ENCODE peak calls at places on chromosomes 11 and 22, in six cellular contexts. V is IMR-90; Q is left ventricle myocardium inferior; K is CD8-positive, alpha-beta memory T cell; U is heart left ventricle; D is aorta. M is an unnamed sample. For H3K36me3 and H3K4me1, the result is how much of the 10 kb centered on the place peaks cover.

GRCh38 chr11:80107415-80107814 is 666.6 kb upstream of the TENM4 start:
- DNase-seq in V (no peak), Q (no peak), K (no peak), U (no peak), D (no peak), M (no peak)

GRCh38 chr22:46256358-46256958 is 6.4 kb upstream of the CDPF1 start:
- DNase-seq in V (peak), Q (no peak), K (no peak), U (no peak), D (no peak), M (no peak)

GRCh38 chr11:103800406-103801114 is 235.9 kb upstream of the DDI1 start:
- DNase-seq in V (no peak), Q (peak), K (no peak), U (peak), D (peak), M (no peak)

GRCh38 chr22:36432592-36433317 is 45.0 kb upstream of the MYH9 start:
- DNase-seq in V (no peak), Q (no peak), K (no peak), U (no peak), D (no peak), M (no peak)

GRCh38 chr11:2709429-2709828 is 9.6 kb upstream of the KCNQ1OT1 start:
- DNase-seq in V (peak), Q (no peak), K (no peak), U (no peak), D (no peak), M (no peak)

GRCh38 chr22:43867839-43868652 is 5.7 kb upstream of the SULT4A1 start:
- DNase-seq in V (peak), Q (peak), K (no peak), U (peak), D (peak), M (peak)

GRCh38 chr11:2547806-2548205 is 103.0 kb downstream of the KCNQ1 start:
- DNase-seq in V (no peak), Q (peak), K (no peak), U (no peak), D (peak), M (peak)

GRCh38 chr11:112511271-112511670 is 250.6 kb upstream of the PLET1 start:
- DNase-seq in V (no peak), Q (no peak), K (no peak), U (no peak), D (no peak), M (no peak)

GRCh38 chr11:128715691-128716153 is 21.9 kb downstream of the FLI1 start:
- DNase-seq in V (peak), Q (no peak), K (no peak), U (peak), D (no peak), M (no peak)

GRCh38 chr22:46229701-46230100 is 20.4 kb downstream of the CDPF1 start:
- DNase-seq in V (peak), Q (no peak), K (no peak), U (no peak), D (no peak), M (no peak)

DNA sequence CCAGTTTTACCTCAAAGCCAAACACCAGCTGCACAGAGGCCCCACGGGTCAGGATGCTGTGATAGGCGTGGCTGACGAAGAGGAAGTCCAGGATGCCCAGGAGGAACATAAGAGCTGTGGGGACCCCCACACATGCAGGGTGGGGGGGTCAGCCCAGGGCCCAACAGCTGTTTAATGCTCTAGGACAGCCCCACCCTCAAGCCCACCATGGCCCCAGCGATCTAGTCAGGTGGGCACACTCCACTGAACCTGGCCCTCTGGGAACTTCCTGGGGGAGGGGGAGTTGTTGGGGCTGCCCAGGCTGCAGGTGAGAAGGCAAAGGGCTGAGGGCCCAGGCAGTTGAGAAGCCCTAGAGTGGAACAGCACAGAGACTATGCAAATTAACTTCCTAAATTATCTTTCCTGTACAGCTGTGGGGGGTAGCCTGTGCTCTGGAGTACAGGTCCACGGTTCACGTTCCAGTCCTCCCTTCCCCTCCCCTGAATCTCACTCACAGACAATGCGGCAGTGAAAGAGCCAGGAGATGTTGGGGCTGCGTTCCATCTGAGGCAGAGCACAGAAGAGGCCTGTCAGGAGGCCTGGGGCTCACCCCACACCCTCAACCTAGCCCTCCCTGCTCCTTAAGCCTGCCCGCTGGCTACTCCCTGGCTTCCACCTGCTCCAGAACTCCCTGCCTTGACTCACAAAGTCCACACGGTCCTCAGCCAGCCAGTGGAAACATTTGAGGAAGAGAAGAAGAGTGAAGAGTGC is 1.9 kb downstream of the SYVN1 start:
- DNase-seq in V (no peak), Q (no peak), K (no peak), U (peak), D (no peak), M (no peak)
- H3K36me3 ChIP-seq in V (half or more), Q (half or more), K (under half), U (half or more), D (under half), M (half or more)

DNA sequence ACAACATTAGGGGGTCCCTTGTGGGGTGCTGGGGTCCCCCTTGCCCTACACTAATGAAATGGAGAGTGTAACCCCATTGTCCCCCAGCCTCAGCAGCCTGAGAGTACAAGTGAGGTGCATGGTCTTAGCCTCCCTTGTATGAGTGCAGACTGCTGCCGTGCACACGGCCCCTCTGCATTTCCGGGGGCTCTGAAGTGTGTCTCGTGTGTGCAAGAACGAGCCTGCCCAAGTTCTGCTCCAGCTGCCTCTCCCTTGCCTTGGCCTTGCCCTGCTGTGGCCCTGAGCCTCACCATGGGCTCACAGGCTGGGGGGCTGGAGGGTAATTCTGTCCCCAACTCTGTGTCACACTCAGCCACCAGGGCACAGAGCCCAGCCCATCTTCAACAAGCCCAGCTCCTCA is 5.2 kb upstream of the EHD1 start:
- DNase-seq in V (no peak), Q (no peak), K (no peak), U (no peak), D (no peak), M (no peak)
- H3K4me1 ChIP-seq in V (under half), Q (under half), K (half or more), U (under half), D (under half), M (half or more)

GRCh38 chr22:31572939-31573338 is 76.6 kb downstream of the SFI1 start:
- DNase-seq in V (no peak), Q (no peak), K (no peak), U (no peak), D (no peak), M (no peak)
- H3K27ac ChIP-seq in V (no peak), Q (no peak), K (no peak), U (no peak), D (no peak), M (no peak)

GRCh38 chr22:37662039-37662438 is 3.5 kb downstream of the PDXP start:
- DNase-seq in V (no peak), Q (no peak), K (no peak), U (no peak), D (no peak), M (no peak)
- H3K36me3 ChIP-seq in V (under half), Q (under half), K (under half), U (under half), D (under half), M (under half)

GRCh38 chr11:76661306-76661751 is 9.2 kb downstream of the LRRC32 start:
- DNase-seq in V (no peak), Q (no peak), K (no peak), U (no peak), D (peak), M (no peak)

GRCh38 chr11:76663461-76663760 is 7.1 kb downstream of the LRRC32 start:
- DNase-seq in V (no peak), Q (no peak), K (no peak), U (peak), D (peak), M (no peak)

GRCh38 chr11:76663912-76664440 is 6.6 kb downstream of the LRRC32 start:
- DNase-seq in V (no peak), Q (no peak), K (no peak), U (peak), D (peak), M (peak)

GRCh38 chr11:76661835-76662434 is 8.6 kb downstream of the LRRC32 start:
- DNase-seq in V (no peak), Q (no peak), K (no peak), U (peak), D (peak), M (no peak)

DNA sequence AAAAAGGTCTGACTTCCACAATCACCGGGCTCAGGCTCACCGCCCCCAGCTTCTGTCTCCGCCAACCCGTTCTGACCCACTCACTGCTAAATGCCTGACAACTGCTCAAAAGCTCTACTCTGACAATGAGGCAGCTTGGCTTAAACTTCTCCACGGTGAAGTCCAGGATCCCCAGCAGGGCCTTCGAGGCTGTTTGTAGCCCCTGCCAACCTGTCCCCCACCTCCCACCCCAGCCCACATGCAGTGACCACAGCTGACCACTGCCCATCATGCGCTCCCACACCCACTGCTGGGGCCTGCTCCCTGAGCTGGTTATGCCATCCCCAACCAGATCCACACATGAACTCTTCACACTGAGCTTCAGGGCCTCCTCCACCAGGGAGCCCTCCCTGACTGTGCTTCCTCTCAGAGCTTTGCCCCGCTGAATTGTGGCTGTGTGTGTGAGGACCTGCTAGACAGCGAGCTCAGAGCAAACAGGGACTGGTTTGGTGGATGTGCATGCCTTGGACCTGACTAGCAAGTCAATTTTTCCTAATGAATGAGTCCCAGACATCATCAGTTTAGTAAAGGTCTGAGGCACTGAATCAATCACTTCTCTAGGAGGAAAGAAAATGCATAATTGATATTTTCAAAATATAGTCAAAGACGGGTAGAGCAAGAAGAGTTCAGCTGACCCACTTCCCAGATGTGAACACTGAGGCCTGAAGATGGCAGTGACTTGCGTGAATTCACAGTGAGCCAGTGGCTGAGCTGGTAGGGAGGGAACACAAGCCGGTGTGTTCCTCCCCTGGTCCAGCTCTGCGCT is 7.7 kb downstream of the LRRC32 start:
- DNase-seq in V (no peak), Q (no peak), K (no peak), U (peak), D (peak), M (no peak)
- H3K4me1 ChIP-seq in V (under half), Q (half or more), K (under half), U (under half), D (under half), M (under half)

DNA sequence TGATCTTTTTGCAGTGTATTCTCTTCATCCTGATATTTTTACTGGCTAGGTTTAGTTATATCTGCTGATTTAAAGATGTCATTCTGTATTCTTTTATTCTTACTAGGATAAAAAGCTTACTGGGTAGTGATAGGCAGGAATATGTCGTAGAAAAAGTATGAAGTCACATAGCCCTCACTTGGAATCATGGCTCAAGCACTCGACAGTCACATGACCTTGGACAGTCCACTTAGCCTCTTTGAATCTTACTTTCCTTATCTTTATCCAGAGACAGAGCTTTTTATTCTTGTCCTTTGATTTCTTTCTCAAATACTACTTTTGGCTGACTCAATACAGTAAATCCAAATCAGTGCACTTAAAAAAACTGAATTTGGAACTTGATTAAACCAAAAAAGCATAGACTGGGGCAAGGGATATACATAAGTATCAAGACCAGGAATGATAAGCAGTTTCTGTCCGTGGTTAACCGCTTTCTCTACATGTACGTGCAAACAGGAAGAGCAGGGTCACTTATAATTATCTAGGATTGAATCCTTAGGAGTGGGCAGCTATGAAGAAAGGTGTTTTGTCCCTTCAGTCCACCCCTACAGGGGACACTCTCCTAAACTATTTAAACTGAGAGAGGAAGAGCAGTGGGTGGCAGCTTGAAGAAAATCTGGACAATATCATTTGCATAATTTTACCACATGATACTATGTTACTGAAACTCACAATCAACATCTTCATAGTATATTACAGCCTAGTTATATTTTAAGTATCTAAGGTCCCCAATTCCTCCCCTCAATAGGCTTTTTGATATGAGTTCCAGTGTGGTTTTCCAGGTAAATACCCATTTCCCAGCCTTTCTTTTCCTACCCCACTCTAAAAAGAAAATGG is 8.0 kb downstream of the MMP7 start:
- DNase-seq in V (no peak), Q (no peak), K (no peak), U (no peak), D (no peak), M (no peak)
- H3K27ac ChIP-seq in V (no peak), Q (no peak), K (no peak), U (no peak), D (no peak), M (no peak)